ENCODE peak calls at places on chromosomes 7 and 10, in nine cellular contexts. W is psoas muscle, N is lower lobe of right lung, D is adrenal gland, S is H1, K is uterus, G is prostate gland, J is heart right ventricle, E is esophagus squamous epithelium. Q is an unnamed sample.

GRCh38 chr7:36278767-36279171 is 110.9 kb upstream of the ANLN start:
- DNase-seq in J (no peak), K (peak; percentile 65), W (no peak), S (no peak), D (no peak), G (peak; percentile 52), N (no peak), E (no peak), Q (peak; percentile 73)

GRCh38 chr10:51000164-51000563 is 74.1 kb upstream of the PRKG1 start:
- DNase-seq in J (no peak), G (no peak), N (no peak), K (no peak), E (no peak), D (no peak), S (no peak), W (no peak), Q (no peak)

GRCh38 chr7:6648066-6648814 is 11.1 kb downstream of the ZNF316 start:
- DNase-seq in G (no peak), K (no peak), W (peak; percentile 40), N (no peak), J (no peak), S (no peak), E (no peak), D (no peak), Q (no peak)

GRCh38 chr10:72009062-72009429 is 44.9 kb downstream of the CHST3 start:
- DNase-seq in G (no peak), W (no peak), N (no peak), J (no peak), K (no peak), E (no peak), D (no peak), S (no peak), Q (no peak)

GRCh38 chr7:134613623-134614347 is 32.9 kb upstream of the BPGM start:
- DNase-seq in W (no peak), E (no peak), J (peak; percentile 38), N (no peak), K (no peak), G (no peak), D (no peak), S (no peak), Q (peak; percentile 95)

GRCh38 chr7:29810813-29811482 is 4.6 kb downstream of the WIPF3 start:
- DNase-seq in K (no peak), W (no peak), E (no peak), J (no peak), D (no peak), N (no peak), S (no peak), G (no peak), Q (no peak)

GRCh38 chr7:41696323-41696916 is 6.5 kb downstream of the INHBA start:
- DNase-seq in K (peak; percentile 83), G (peak; percentile 74), S (peak; percentile 72), J (peak; percentile 79), W (peak; percentile 81), E (no peak), N (peak; percentile 76), D (peak; percentile 87), Q (peak; percentile 90)

GRCh38 chr7:73668103-73668937 is 689 bp downstream of the VPS37D start:
- DNase-seq in D (no peak), E (no peak), S (no peak), K (peak; percentile 27), G (no peak), N (no peak), J (no peak), W (peak; percentile 40), Q (peak; percentile 48)

GRCh38 chr7:21497072-21497471 is 45.8 kb upstream of the DNAH11 start:
- DNase-seq in S (no peak), W (no peak), D (no peak), N (no peak), G (no peak), E (no peak), J (no peak), K (no peak), Q (no peak)

GRCh38 chr7:114082934-114083647 is 164.3 kb upstream of the PPP1R3A start:
- DNase-seq in S (no peak), G (no peak), W (peak; percentile 65), J (peak; percentile 9), D (no peak), K (peak; percentile 24), E (no peak), N (peak; percentile 43), Q (peak; percentile 35)

GRCh38 chr10:114821915-114822770 is 563 bp downstream of the FHIP2A start:
- DNase-seq in J (peak; percentile 18), N (peak; percentile 45), W (peak; percentile 58), G (peak; percentile 24), D (peak; percentile 59), E (no peak), K (peak; percentile 36), S (no peak), Q (peak; percentile 62)

GRCh38 chr7:108118959-108119358 is 11.2 kb downstream of the LAMB4 start:
- DNase-seq in N (no peak), D (no peak), K (no peak), E (no peak), J (no peak), G (no peak), W (no peak), S (no peak), Q (no peak)

GRCh38 chr10:63735305-63735704 is 214.1 kb downstream of the REEP3 start:
- DNase-seq in K (no peak), G (no peak), J (no peak), E (no peak), D (no peak), S (no peak), W (no peak), N (no peak), Q (no peak)

GRCh38 chr7:583410-584121 is 63.9 kb upstream of the PDGFA start:
- DNase-seq in N (no peak), W (no peak), J (no peak), D (no peak), G (no peak), K (no peak), E (no peak), S (no peak), Q (no peak)
- H3K4me3 ChIP-seq in N (peak overlapping the region; percentile 27), W (no peak overlapping the region), J (no peak overlapping the region), D (no peak overlapping the region), G (no peak overlapping the region), K (no peak overlapping the region), E (peak overlapping the region; percentile 7), S (no peak overlapping the region), Q (no peak overlapping the region)

GRCh38 chr7:158535079-158535478 is 52.5 kb downstream of the PTPRN2 start:
- DNase-seq in J (no peak), N (no peak), G (no peak), W (no peak), S (no peak), D (no peak), K (no peak), E (no peak), Q (no peak)

GRCh38 chr7:158539711-158540146 is 47.9 kb downstream of the PTPRN2 start:
- DNase-seq in K (no peak), D (peak; percentile 87), J (no peak), G (no peak), E (no peak), N (no peak), W (no peak), S (no peak), Q (peak; percentile 46)

GRCh38 chr7:158534598-158534997 is 53.0 kb downstream of the PTPRN2 start:
- DNase-seq in G (no peak), N (no peak), J (no peak), E (no peak), K (no peak), D (no peak), S (no peak), W (no peak), Q (no peak)

GRCh38 chr7:158538156-158538946 is 49.3 kb downstream of the PTPRN2 start:
- DNase-seq in J (no peak), K (no peak), W (no peak), N (no peak), D (no peak), S (no peak), G (no peak), E (no peak), Q (no peak)

DNA sequence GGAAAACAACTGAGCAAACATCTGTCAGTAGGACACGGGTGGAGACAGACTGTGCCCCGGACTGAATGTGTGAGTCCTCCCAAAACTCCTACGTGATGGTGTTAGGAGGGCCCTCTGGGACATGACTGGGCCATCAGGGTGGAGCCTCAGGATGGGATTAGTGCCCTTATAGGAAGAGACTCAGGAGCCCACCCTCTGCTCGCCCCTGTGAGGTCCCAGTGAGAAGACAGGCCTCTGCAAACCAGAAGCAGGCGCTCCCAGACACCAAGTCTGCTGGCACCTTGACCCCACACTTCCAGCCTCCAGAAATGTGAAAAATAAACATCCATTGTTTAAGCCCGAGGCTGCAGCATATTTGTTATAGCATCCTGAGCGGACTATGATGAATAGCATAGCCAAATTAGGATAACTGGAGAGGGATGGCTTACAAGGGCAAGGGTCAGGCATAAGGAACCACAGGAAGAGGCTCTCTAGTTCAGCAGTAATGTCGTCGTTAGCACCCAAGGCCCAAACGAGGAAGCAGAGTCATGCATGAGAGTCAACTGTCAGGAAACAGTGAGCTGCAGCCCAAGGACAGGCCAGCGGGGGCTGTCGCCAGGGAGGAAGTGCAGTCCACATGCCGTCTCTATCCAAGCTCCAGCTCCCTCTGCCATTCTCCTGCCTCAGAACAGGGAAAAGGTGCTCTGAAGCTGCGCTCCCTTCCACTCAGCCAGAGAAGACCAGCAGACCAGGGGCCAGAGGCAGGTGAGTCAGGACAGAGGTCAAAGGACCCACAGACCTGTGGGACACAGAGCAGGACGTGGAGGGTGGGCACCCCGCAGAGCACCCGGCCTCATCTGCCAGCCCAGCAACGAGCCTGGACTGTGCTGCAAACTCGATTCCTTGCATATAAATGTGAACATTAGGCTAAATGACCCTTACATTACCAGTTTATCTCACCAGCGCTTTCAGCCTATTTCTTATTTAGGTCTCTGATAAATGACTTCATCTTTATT is 50.5 kb downstream of the PTPRN2 start:
- DNase-seq in K (no peak), W (no peak), S (no peak), E (no peak), D (peak; percentile 63), G (no peak), J (no peak), N (no peak), Q (no peak)
- H3K9me3 ChIP-seq in K (no peaks in the 10 kb centered on the region), W (no peaks in the 10 kb centered on the region), S (no peaks in the 10 kb centered on the region), E (no peaks in the 10 kb centered on the region), D (no peaks in the 10 kb centered on the region), G (no peaks in the 10 kb centered on the region), J (no peaks in the 10 kb centered on the region), N (no peaks in the 10 kb centered on the region), Q (no peaks in the 10 kb centered on the region)

DNA sequence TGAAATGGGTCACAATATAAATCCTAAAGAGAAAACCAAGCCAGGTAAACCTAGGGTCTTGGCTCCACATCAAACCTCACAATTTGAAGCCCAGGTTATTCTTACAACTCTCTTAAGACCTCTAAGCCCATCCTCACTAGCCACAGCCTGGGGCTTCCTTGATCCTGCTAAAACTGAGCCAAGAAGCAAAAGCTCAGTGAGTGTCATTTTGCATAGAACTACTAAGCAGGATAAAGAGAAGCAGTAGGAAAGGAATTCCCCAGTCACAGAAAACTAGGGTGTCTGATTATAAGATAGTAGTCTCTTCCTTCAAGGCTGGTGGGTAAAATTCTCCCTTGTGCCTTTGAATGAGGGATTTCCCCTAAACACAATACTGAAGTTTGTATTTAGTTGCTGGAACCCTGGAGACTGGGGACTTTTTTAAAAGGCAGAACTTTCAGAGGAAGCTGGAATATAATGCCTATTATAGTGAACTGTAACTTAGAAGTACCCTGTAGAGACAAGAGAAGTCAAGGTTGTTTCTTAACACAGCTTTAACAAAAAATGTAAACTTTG is 196.6 kb upstream of the KIAA1217 start:
- DNase-seq in E (no peak), J (no peak), N (no peak), G (no peak), S (no peak), D (no peak), W (no peak), K (no peak), Q (no peak)
- H3K27ac ChIP-seq in E (no peak overlapping the region), J (no peak overlapping the region), N (no peak overlapping the region), G (no peak overlapping the region), S (peak overlapping the region; percentile 11), D (no peak overlapping the region), W (no peak overlapping the region), K (no peak overlapping the region), Q (no peak overlapping the region)

GRCh38 chr10:101224060-101224909 is 5.0 kb downstream of the LBX1 start:
- DNase-seq in W (no peak), S (no peak), D (no peak), E (no peak), N (no peak), K (no peak), G (no peak), J (no peak), Q (no peak)
- H3K4me3 ChIP-seq in W (peak overlapping the region; percentile 86), S (no peak overlapping the region), D (no peak overlapping the region), E (no peak overlapping the region), N (no peak overlapping the region), K (no peak overlapping the region), G (no peak overlapping the region), J (no peak overlapping the region), Q (no peak overlapping the region)

Q was measured in cardiac muscle cell.